ENCODE peak calls at places on chromosomes 12 and 14, in five cellular contexts. K, E, T, G and U are unnamed samples.

GRCh38 chr14:20662968-20663731 is 21.2 kb upstream of the RNASE4 start:
- DNase-seq in K (peak; percentile 59), E (peak; percentile 65), T (peak; percentile 50), G (no peak), U (peak; percentile 74)

GRCh38 chr14:97022741-97023140 is 225.6 kb downstream of the VRK1 start:
- DNase-seq in K (no peak), E (no peak), T (no peak), G (no peak), U (no peak)

GRCh38 chr12:57725851-57726150 is 12.7 kb downstream of the AGAP2 start:
- DNase-seq in K (no peak), E (no peak), T (no peak), G (no peak), U (no peak)

GRCh38 chr14:73723799-73724621 is 9.8 kb upstream of the PNMA1 start:
- DNase-seq in K (no peak), E (no peak), T (peak; percentile 89), G (no peak), U (peak; percentile 88)

GRCh38 chr14:21058903-21059302 is 1.3 kb downstream of the RNASE8 start:
- DNase-seq in K (no peak), E (no peak), T (no peak), G (no peak), U (no peak)

GRCh38 chr14:26709019-26709418 is 111.2 kb upstream of the NOVA1 start:
- DNase-seq in K (no peak), E (no peak), T (no peak), G (no peak), U (no peak)

GRCh38 chr12:115325858-115326257 is 641.9 kb upstream of the TBX3 start:
- DNase-seq in K (no peak), E (no peak), T (no peak), G (no peak), U (no peak)

GRCh38 chr12:95633049-95633545 is 81.8 kb upstream of the USP44 start:
- DNase-seq in K (no peak), E (no peak), T (peak; percentile 55), G (no peak), U (peak; percentile 80)

GRCh38 chr12:54588110-54588831 is at the start of gene PPP1R1A:
- DNase-seq in K (no peak), E (no peak), T (no peak), G (no peak), U (no peak)

GRCh38 chr12:27822076-27822712 is 42.2 kb upstream of the MANSC4 start:
- DNase-seq in K (peak; percentile 53), E (peak; percentile 53), T (no peak), G (no peak), U (no peak)

GRCh38 chr12:113196996-113197395 is 11.5 kb downstream of the RITA1 start:
- DNase-seq in K (peak; percentile 87), E (peak; percentile 42), T (peak; percentile 78), G (peak; percentile 83), U (peak; percentile 79)

GRCh38 chr12:94429633-94430032 is 30.0 kb downstream of the CEP83 start:
- DNase-seq in K (no peak), E (no peak), T (no peak), G (no peak), U (no peak)

GRCh38 chr12:94429191-94429590 is 30.5 kb downstream of the CEP83 start:
- DNase-seq in K (no peak), E (no peak), T (no peak), G (no peak), U (no peak)

GRCh38 chr12:94421868-94422740 is 37.6 kb downstream of the CEP83 start:
- DNase-seq in K (peak; percentile 24), E (no peak), T (no peak), G (no peak), U (no peak)

GRCh38 chr12:94427520-94428381 is 31.9 kb downstream of the CEP83 start:
- DNase-seq in K (no peak), E (no peak), T (no peak), G (no peak), U (peak; percentile 48)

GRCh38 chr12:94426049-94426448 is 33.6 kb downstream of the CEP83 start:
- DNase-seq in K (no peak), E (no peak), T (no peak), G (no peak), U (no peak)
- H3K9me3 ChIP-seq in K (peaks cover 55% of the 10 kb centered on the region), E (peaks cover 29% of the 10 kb centered on the region), T (peaks cover 10% of the 10 kb centered on the region), G (peaks cover 21% of the 10 kb centered on the region), U (peaks cover 5% of the 10 kb centered on the region)

GRCh38 chr12:105461276-105461975 is 130.9 kb downstream of the C12orf75 start:
- DNase-seq in K (no peak), E (no peak), T (no peak), G (no peak), U (no peak)

GRCh38 chr12:105462841-105463240 is 132.3 kb downstream of the C12orf75 start:
- DNase-seq in K (no peak), E (no peak), T (no peak), G (no peak), U (no peak)

GRCh38 chr12:105459760-105460325 is 129.4 kb downstream of the C12orf75 start:
- DNase-seq in K (no peak), E (no peak), T (no peak), G (no peak), U (no peak)

GRCh38 chr12:105464426-105464825 is 133.9 kb downstream of the C12orf75 start:
- DNase-seq in K (no peak), E (no peak), T (no peak), G (no peak), U (no peak)

DNA sequence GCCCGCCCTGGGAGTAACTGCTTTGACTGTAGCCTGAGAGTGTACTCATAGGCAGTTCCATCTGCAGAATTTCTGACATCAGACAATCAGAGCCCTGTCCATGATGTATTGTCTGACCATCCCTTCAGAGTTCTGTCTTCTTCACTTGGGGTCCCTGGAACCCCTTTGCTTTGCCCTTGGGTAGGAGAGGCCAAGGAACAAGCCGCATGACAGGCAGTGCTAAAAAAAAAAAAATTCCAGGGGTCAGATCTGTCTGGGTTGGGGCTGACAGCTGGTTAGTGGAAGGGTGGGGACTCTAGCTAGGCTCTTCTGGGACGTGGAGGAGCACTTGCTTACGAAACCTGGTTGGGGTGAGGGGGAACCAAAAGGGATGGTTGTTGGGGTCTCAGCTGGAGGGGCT is 131.8 kb downstream of the C12orf75 start:
- DNase-seq in K (no peak), E (no peak), T (no peak), G (no peak), U (no peak)
- H3K4me1 ChIP-seq in K (no peaks in the 10 kb centered on the region), E (no peaks in the 10 kb centered on the region), T (no peaks in the 10 kb centered on the region), G (peaks cover 12% of the 10 kb centered on the region), U (peaks cover 3% of the 10 kb centered on the region)

GRCh38 chr12:42370013-42370412 is 44.0 kb downstream of the PPHLN1 start:
- DNase-seq in K (no peak), E (no peak), T (no peak), G (no peak), U (no peak)
- H3K4me3 ChIP-seq in K (no peak overlapping the region), E (no peak overlapping the region), T (no peak overlapping the region), G (no peak overlapping the region), U (no peak overlapping the region)

GRCh38 chr12:34327671-34328070 is 305.4 kb downstream of the ALG10 start:
- DNase-seq in K (no peak), E (no peak), T (no peak), G (no peak), U (no peak)
- H3K9me3 ChIP-seq in K (no peaks in the 10 kb centered on the region), E (peaks cover 76% of the 10 kb centered on the region), T (no peaks in the 10 kb centered on the region), G (peaks cover 13% of the 10 kb centered on the region), U (no peaks in the 10 kb centered on the region)

DNA sequence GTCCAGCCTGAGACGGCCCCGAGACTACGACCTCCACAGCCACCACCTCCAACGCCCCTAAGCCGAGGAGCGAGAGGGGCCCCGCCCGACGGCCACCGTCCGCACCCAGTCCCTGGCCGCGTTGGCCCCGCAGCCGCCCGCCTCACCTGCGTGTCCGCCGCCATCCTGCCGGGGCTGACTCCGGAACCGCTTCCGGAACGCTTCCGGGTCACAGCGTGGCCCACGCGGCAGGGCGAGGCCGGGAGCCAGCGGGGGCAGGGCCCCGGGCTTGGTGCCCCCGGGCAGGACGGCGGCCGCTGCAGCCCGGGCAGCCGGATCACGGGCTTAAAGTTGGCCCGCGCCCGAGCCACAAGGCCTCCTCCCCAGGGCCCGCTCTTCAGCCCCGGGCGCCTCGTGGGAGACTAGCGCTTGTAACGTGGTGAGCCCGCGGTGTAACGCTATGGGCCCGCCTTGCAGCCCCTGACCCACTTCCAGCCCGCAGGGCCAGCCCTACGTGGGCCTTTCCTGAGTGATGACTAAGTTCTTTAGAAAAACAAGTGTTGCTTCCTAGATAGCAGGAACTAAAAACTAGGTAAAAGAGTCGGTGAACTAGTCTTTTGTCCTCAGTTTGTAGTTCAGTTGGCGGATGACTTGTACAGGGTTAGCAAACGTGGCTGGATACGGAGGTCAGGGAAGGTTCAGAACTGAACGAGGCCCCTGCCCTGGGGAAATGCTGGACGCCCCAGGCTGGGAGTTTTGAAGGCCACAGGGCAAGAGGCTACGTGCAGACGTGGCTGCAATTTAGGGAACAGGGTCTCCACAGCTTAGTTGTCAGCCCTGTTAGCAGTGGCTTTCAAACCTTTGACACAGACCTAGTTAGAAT is at the start of gene GCN1:
- DNase-seq in K (peak; percentile 86), E (peak; percentile 81), T (peak; percentile 71), G (peak; percentile 86), U (peak; percentile 96)
- H3K4me1 ChIP-seq in K (peaks cover 81% of the 10 kb centered on the region), E (peaks cover 20% of the 10 kb centered on the region), T (no peaks in the 10 kb centered on the region), G (peaks cover 40% of the 10 kb centered on the region), U (no peaks in the 10 kb centered on the region)

GRCh38 chr12:47902131-47902639 is 2.6 kb downstream of the VDR start:
- DNase-seq in K (no peak), E (no peak), T (no peak), G (no peak), U (no peak)
- H3K4me3 ChIP-seq in K (no peak overlapping the region), E (no peak overlapping the region), T (no peak overlapping the region), G (no peak overlapping the region), U (no peak overlapping the region)